ENCODE peak calls at places on chromosomes 13 and 19, in ten cellular contexts. M is heart right ventricle; V is cardiac muscle cell; J is neural progenitor cell; T is right atrium auricular region; R is CD4-positive, CD25-positive, alpha-beta regulatory T cell; U is A549; C is CD8-positive, alpha-beta T cell; F is gastrocnemius medialis; Y is DND-41. N is an unnamed sample.

GRCh38 chr19:46860846-46861690 is at the start of gene ARHGAP35:
- DNase-seq in M (peak; percentile 43), V (no peak), J (no peak), T (no peak), R (peak; percentile 5), U (no peak), C (peak; percentile 86), F (no peak), Y (peak; percentile 32), N (no peak)

GRCh38 chr13:51814825-51815650 is 11.1 kb upstream of the DHRS12 start:
- DNase-seq in M (no peak), V (peak; percentile 72), J (peak; percentile 76), T (peak; percentile 75), R (peak; percentile 79), U (peak; percentile 45), C (peak; percentile 69), F (peak; percentile 51), Y (peak; percentile 72), N (no peak)

GRCh38 chr13:60617863-60618733 is 221.1 kb downstream of the TDRD3 start:
- DNase-seq in M (no peak), V (peak; percentile 14), J (peak; percentile 51), T (no peak), R (no peak), U (peak; percentile 10), C (no peak), F (no peak), Y (no peak), N (no peak)

GRCh38 chr19:46903458-46903857 is 42.7 kb downstream of the ARHGAP35 start:
- DNase-seq in M (no peak), V (no peak), J (no peak), T (no peak), R (no peak), U (no peak), C (no peak), F (no peak), Y (no peak), N (no peak)

GRCh38 chr13:77448689-77449088 is 86.8 kb upstream of the SCEL start:
- DNase-seq in M (no peak), V (no peak), J (no peak), T (no peak), R (no peak), U (no peak), C (no peak), F (peak; percentile 14), Y (no peak), N (no peak)

GRCh38 chr19:55016017-55016416 is 22.0 kb downstream of the GP6 start:
- DNase-seq in M (no peak), V (no peak), J (no peak), T (no peak), R (no peak), U (no peak), C (no peak), F (no peak), Y (no peak), N (no peak)

GRCh38 chr19:35240322-35240721 is 8.5 kb upstream of the LSR start:
- DNase-seq in M (no peak), V (no peak), J (no peak), T (peak; percentile 9), R (peak; percentile 74), U (no peak), C (peak; percentile 57), F (no peak), Y (no peak), N (no peak)

GRCh38 chr13:82636119-82636518 is 1246.2 kb downstream of the SLITRK1 start:
- DNase-seq in M (no peak), V (no peak), J (no peak), T (no peak), R (no peak), U (no peak), C (no peak), F (no peak), Y (no peak), N (peak; percentile 22)

GRCh38 chr19:6034512-6034911 is 56.6 kb upstream of the RANBP3 start:
- DNase-seq in M (no peak), V (no peak), J (no peak), T (no peak), R (no peak), U (no peak), C (no peak), F (no peak), Y (no peak), N (no peak)

GRCh38 chr19:6035026-6035425 is 57.1 kb upstream of the RANBP3 start:
- DNase-seq in M (no peak), V (no peak), J (no peak), T (no peak), R (no peak), U (no peak), C (no peak), F (no peak), Y (no peak), N (no peak)

GRCh38 chr19:6032827-6033226 is 54.9 kb upstream of the RANBP3 start:
- DNase-seq in M (no peak), V (no peak), J (no peak), T (no peak), R (no peak), U (no peak), C (no peak), F (no peak), Y (no peak), N (no peak)

GRCh38 chr19:6032381-6032780 is 54.4 kb upstream of the RANBP3 start:
- DNase-seq in M (no peak), V (no peak), J (no peak), T (no peak), R (no peak), U (no peak), C (no peak), F (no peak), Y (no peak), N (no peak)

DNA sequence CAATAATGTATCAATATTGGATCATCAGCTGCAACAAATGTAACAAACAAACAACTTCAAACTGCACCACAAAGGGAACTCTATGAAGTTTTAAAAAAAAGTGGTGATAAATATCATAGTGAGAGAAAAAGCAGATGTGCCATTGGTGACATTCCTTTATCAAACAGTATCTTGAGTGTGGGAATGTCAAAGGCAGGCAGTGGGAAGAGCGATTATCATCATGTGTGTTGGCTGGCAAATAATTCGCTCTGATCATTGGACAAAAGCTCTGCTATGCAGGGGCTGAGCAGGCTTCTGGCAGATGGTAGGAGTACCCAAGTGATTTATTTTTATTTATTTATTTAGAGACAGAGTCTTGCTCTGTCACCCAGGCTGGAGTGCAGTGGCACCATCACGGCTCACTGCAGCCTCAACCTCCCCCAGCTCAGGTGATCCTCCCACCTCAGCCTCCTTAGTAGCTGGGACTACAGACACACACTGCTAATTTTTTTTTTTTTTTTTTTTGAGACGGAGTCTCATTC is 55.9 kb upstream of the RANBP3 start:
- DNase-seq in M (no peak), V (no peak), J (no peak), T (no peak), R (no peak), U (no peak), C (no peak), F (no peak), Y (no peak), N (no peak)
- H3K27ac ChIP-seq in M (no peak overlapping the region), V (no peak overlapping the region), J (no peak overlapping the region), T (no peak overlapping the region), R (no peak overlapping the region), U (no peak overlapping the region), C (no peak overlapping the region), F (no peak overlapping the region), Y (no peak overlapping the region), N (no peak overlapping the region)

DNA sequence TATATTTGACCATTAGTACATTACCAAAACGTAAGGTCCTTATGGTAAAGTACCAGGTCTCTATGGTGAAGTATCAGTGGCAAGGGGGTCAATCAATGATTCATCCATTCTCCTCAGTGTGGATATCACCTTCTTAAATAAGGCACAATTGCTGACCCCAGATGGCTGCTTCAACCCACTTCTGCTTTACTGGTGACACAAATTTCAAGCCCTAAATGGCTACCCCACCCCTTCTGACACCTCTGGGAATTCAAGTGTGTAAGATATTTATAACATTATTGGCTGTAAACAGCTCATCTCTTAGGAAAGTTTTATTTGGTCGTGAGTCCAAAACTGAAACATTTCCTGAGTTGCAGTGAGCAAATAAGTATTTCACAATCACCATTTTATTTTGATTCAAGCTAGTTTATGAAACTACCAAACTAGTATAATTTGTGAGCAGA is 7.9 kb upstream of the WBP4 start:
- DNase-seq in M (no peak), V (no peak), J (no peak), T (peak; percentile 69), R (no peak), U (peak; percentile 20), C (no peak), F (peak; percentile 52), Y (no peak), N (no peak)
- H3K27ac ChIP-seq in M (peak overlapping the region; percentile 77), V (no peak overlapping the region), J (no peak overlapping the region), T (peak overlapping the region; percentile 77), R (no peak overlapping the region), U (peak overlapping the region; percentile 84), C (no peak overlapping the region), F (peak overlapping the region; percentile 100), Y (no peak overlapping the region), N (peak overlapping the region; percentile 41)

DNA sequence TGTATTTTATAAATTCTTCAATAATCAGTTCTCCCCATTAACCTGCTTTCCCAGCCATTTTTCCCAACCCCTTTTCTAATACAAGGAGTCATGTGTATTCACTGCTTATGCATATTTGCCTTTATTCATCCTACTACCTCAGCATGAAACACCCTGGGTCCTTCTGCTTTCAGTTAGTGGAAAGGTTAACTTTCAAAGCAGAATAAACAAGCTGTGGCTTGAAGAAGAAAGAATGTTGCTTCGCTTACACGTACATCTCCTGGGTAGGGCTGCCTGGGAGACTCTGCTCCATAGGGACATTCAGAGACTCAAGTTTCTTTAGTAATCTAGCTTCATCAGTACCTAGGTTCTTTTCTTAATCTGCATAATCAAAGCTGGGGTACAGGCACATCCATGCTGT is 567.8 kb upstream of the SLC10A2 start:
- DNase-seq in M (no peak), V (no peak), J (no peak), T (no peak), R (no peak), U (no peak), C (no peak), F (no peak), Y (no peak), N (no peak)
- H3K27ac ChIP-seq in M (no peak overlapping the region), V (no peak overlapping the region), J (no peak overlapping the region), T (no peak overlapping the region), R (no peak overlapping the region), U (no peak overlapping the region), C (no peak overlapping the region), F (no peak overlapping the region), Y (no peak overlapping the region), N (no peak overlapping the region)

GRCh38 chr13:30107126-30107525 is 200.2 kb downstream of the KATNAL1 start:
- DNase-seq in M (no peak), V (no peak), J (no peak), T (no peak), R (no peak), U (no peak), C (no peak), F (no peak), Y (no peak), N (no peak)

GRCh38 chr13:30108216-30108912 is 199.0 kb downstream of the KATNAL1 start:
- DNase-seq in M (no peak), V (no peak), J (no peak), T (no peak), R (no peak), U (no peak), C (no peak), F (no peak), Y (no peak), N (no peak)

GRCh38 chr13:30105381-30105780 is 202.0 kb downstream of the KATNAL1 start:
- DNase-seq in M (no peak), V (peak; percentile 53), J (peak; percentile 50), T (no peak), R (no peak), U (no peak), C (no peak), F (no peak), Y (no peak), N (no peak)

GRCh38 chr13:30107536-30108136 is 199.7 kb downstream of the KATNAL1 start:
- DNase-seq in M (no peak), V (no peak), J (no peak), T (no peak), R (no peak), U (peak; percentile 8), C (no peak), F (no peak), Y (no peak), N (peak; percentile 56)

DNA sequence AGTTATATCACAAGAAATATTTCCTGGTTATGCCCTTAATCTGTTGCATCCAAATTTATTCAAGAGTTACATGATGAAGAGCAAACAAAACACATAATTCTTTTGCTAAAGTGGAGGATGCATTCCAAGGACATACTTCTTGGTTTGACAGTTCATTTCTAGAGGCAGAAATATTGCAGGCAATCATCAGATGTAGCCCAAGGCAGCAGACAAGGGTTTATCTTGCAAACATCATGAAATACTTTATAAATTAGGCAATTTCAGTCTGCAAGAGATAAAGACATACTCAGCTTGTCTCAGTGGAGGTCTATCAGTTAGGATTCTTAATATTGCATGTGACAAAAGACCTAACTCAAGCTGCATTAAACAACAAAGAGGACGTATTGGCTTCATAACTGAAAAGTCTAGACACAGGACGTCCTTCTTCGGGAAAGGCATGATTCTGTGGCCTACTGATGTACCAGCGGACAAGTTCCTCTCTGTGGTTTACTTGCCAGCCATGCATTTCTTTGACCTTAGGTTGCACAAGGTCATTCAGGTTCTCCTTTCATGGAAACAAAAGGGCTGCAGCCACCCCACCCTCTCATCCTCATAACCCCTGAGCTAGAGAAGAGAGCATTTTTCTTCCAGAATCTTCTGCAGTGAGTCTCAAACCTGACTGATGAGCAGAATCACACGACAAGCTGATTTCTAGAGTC is 204.0 kb downstream of the KATNAL1 start:
- DNase-seq in M (no peak), V (no peak), J (no peak), T (no peak), R (no peak), U (no peak), C (no peak), F (no peak), Y (no peak), N (no peak)
- H3K27ac ChIP-seq in M (no peak overlapping the region), V (no peak overlapping the region), J (no peak overlapping the region), T (no peak overlapping the region), R (no peak overlapping the region), U (no peak overlapping the region), C (no peak overlapping the region), F (no peak overlapping the region), Y (no peak overlapping the region), N (no peak overlapping the region)